ENCODE peak calls at places on chromosomes 3 and 15, in ten cellular contexts. Z, S, N, X, D, W, K, O, V and B are unnamed samples.

GRCh38 chr3:77324115-77324514 is 284.2 kb downstream of the ROBO2 start:
- DNase-seq in Z (no peak), S (no peak), N (no peak), X (no peak), D (no peak), W (no peak), K (no peak), O (no peak), V (no peak), B (no peak)

GRCh38 chr3:124292329-124292728 is 300.4 kb upstream of the ROPN1 start:
- DNase-seq in Z (no peak), S (no peak), N (peak), X (no peak), D (peak), W (no peak), K (no peak), O (no peak), V (no peak), B (no peak)

GRCh38 chr15:47844437-47844836 is 127.1 kb downstream of the SEMA6D start:
- DNase-seq in Z (no peak), S (no peak), N (no peak), X (no peak), D (no peak), W (no peak), K (no peak), O (no peak), V (no peak), B (no peak)

GRCh38 chr15:76377217-76377616 is 40.6 kb downstream of the ISL2 start:
- DNase-seq in Z (no peak), S (no peak), N (no peak), X (no peak), D (no peak), W (no peak), K (no peak), O (no peak), V (no peak), B (no peak)

GRCh38 chr3:61927332-61927731 is 366.0 kb downstream of the PTPRG start:
- DNase-seq in Z (no peak), S (no peak), N (peak), X (no peak), D (no peak), W (no peak), K (no peak), O (peak), V (no peak), B (no peak)

GRCh38 chr3:42387802-42388651 is 22.4 kb downstream of the LYZL4 start:
- DNase-seq in Z (no peak), S (no peak), N (peak), X (no peak), D (no peak), W (no peak), K (no peak), O (no peak), V (peak), B (no peak)

GRCh38 chr3:182244222-182244971 is 532.7 kb downstream of the SOX2 start:
- DNase-seq in Z (no peak), S (no peak), N (no peak), X (no peak), D (no peak), W (no peak), K (no peak), O (no peak), V (no peak), B (no peak)

GRCh38 chr3:43259626-43260025 is 26.7 kb upstream of the SNRK start:
- DNase-seq in Z (no peak), S (no peak), N (peak), X (no peak), D (no peak), W (no peak), K (no peak), O (peak), V (no peak), B (no peak)

GRCh38 chr3:127351775-127352350 is 64.0 kb upstream of the PRR20G start:
- DNase-seq in Z (peak), S (no peak), N (no peak), X (no peak), D (no peak), W (no peak), K (no peak), O (no peak), V (no peak), B (no peak)

GRCh38 chr15:75694241-75695182 is 18.1 kb downstream of the CSPG4 start:
- DNase-seq in Z (peak), S (no peak), N (peak), X (peak), D (peak), W (no peak), K (peak), O (peak), V (no peak), B (no peak)

GRCh38 chr15:30885814-30886213 is 17.9 kb upstream of the FAN1 start:
- DNase-seq in Z (peak), S (no peak), N (peak), X (peak), D (no peak), W (no peak), K (no peak), O (no peak), V (no peak), B (no peak)

GRCh38 chr3:140933552-140933951 is 8.1 kb upstream of the SLC25A36 start:
- DNase-seq in Z (no peak), S (no peak), N (no peak), X (no peak), D (no peak), W (no peak), K (no peak), O (no peak), V (no peak), B (no peak)

GRCh38 chr3:13865581-13866405 is 14.1 kb downstream of the WNT7A start:
- DNase-seq in Z (no peak), S (no peak), N (no peak), X (no peak), D (no peak), W (no peak), K (no peak), O (no peak), V (no peak), B (no peak)

GRCh38 chr3:128297401-128298138 is 144.3 kb downstream of the EEFSEC start:
- DNase-seq in Z (peak), S (no peak), N (peak), X (peak), D (no peak), W (no peak), K (no peak), O (peak), V (no peak), B (no peak)

GRCh38 chr3:165669967-165670366 is 167.3 kb downstream of the BCHE start:
- DNase-seq in Z (no peak), S (no peak), N (no peak), X (no peak), D (no peak), W (no peak), K (no peak), O (no peak), V (no peak), B (no peak)

GRCh38 chr15:99014803-99015676 is 7.4 kb upstream of the PGPEP1L start:
- DNase-seq in Z (peak), S (peak), N (peak), X (peak), D (peak), W (no peak), K (peak), O (peak), V (peak), B (no peak)

GRCh38 chr3:14925729-14926591 is 21.4 kb upstream of the NR2C2 start:
- DNase-seq in Z (peak), S (peak), N (peak), X (peak), D (peak), W (no peak), K (peak), O (peak), V (no peak), B (no peak)

GRCh38 chr3:23129817-23130216 is 73.3 kb upstream of the UBE2E2 start:
- DNase-seq in Z (no peak), S (peak), N (peak), X (no peak), D (no peak), W (no peak), K (no peak), O (peak), V (no peak), B (no peak)

GRCh38 chr3:120678331-120678845 is 3.7 kb downstream of the HGD start:
- DNase-seq in Z (peak), S (peak), N (peak), X (no peak), D (no peak), W (peak), K (no peak), O (peak), V (no peak), B (no peak)

GRCh38 chr3:159892801-159893200 is 95.8 kb upstream of the IL12A start:
- DNase-seq in Z (no peak), S (no peak), N (no peak), X (no peak), D (no peak), W (no peak), K (no peak), O (no peak), V (no peak), B (no peak)

GRCh38 chr3:140203510-140203909 is 268.5 kb downstream of the CLSTN2 start:
- DNase-seq in Z (no peak), S (no peak), N (peak), X (no peak), D (peak), W (no peak), K (no peak), O (no peak), V (no peak), B (no peak)

GRCh38 chr15:66504563-66505429 is at the start of the genes RPL4 and ZWILCH:
- DNase-seq in Z (peak), S (peak), N (peak), X (peak), D (peak), W (peak), K (peak), O (peak), V (peak), B (peak)

GRCh38 chr3:116701070-116701469 is 8.5 kb upstream of the TUSC7 start:
- DNase-seq in Z (no peak), S (no peak), N (no peak), X (no peak), D (no peak), W (no peak), K (no peak), O (no peak), V (no peak), B (no peak)

GRCh38 chr3:3160826-3161225 is 18.7 kb downstream of the CRBN start:
- DNase-seq in Z (no peak), S (no peak), N (no peak), X (no peak), D (no peak), W (no peak), K (no peak), O (no peak), V (no peak), B (no peak)

GRCh38 chr3:47910777-47911440 is 105.3 kb downstream of the MAP4 start:
- DNase-seq in Z (no peak), S (no peak), N (peak), X (no peak), D (no peak), W (no peak), K (no peak), O (peak), V (no peak), B (no peak)

GRCh38 chr3:22089284-22089683 is 338.3 kb upstream of the ZNF385D start:
- DNase-seq in Z (peak), S (peak), N (peak), X (peak), D (no peak), W (peak), K (peak), O (peak), V (no peak), B (no peak)

GRCh38 chr15:52056496-52056895 is 37.5 kb downstream of the MAPK6 start:
- DNase-seq in Z (no peak), S (no peak), N (no peak), X (no peak), D (no peak), W (no peak), K (no peak), O (no peak), V (no peak), B (no peak)

GRCh38 chr15:75693501-75694240 is 19.0 kb downstream of the CSPG4 start:
- DNase-seq in Z (peak), S (no peak), N (no peak), X (no peak), D (no peak), W (no peak), K (no peak), O (peak), V (no peak), B (no peak)

GRCh38 chr15:82894971-82895520 is 57.5 kb downstream of the HOMER2 start:
- DNase-seq in Z (peak), S (no peak), N (peak), X (peak), D (no peak), W (no peak), K (no peak), O (no peak), V (no peak), B (no peak)

GRCh38 chr15:29420188-29420587 is 150.6 kb upstream of the NSMCE3 start:
- DNase-seq in Z (peak), S (no peak), N (no peak), X (no peak), D (no peak), W (no peak), K (no peak), O (no peak), V (no peak), B (no peak)

GRCh38 chr15:81909229-81910087 is 136.4 kb downstream of the MEX3B start:
- DNase-seq in Z (no peak), S (peak), N (no peak), X (no peak), D (no peak), W (no peak), K (no peak), O (no peak), V (no peak), B (no peak)

GRCh38 chr3:150022406-150023238 is 51.9 kb upstream of the PFN2 start:
- DNase-seq in Z (no peak), S (no peak), N (peak), X (no peak), D (peak), W (peak), K (no peak), O (peak), V (no peak), B (no peak)

GRCh38 chr3:47473391-47473790 is 2.4 kb downstream of the SCAP start:
- DNase-seq in Z (no peak), S (peak), N (peak), X (no peak), D (no peak), W (no peak), K (no peak), O (peak), V (no peak), B (no peak)

GRCh38 chr3:195195321-195196209 is 75.4 kb downstream of the XXYLT1 start:
- DNase-seq in Z (peak), S (no peak), N (no peak), X (no peak), D (peak), W (no peak), K (no peak), O (no peak), V (no peak), B (no peak)

GRCh38 chr15:61115241-61115640 is 113.9 kb downstream of the RORA start:
- DNase-seq in Z (no peak), S (no peak), N (peak), X (no peak), D (no peak), W (no peak), K (no peak), O (no peak), V (no peak), B (no peak)